ENCODE peak calls at places on chromosomes 13 and 19, in six cellular contexts. One of them, this sample, is unnamed.

GRCh38 chr19:48926909-48927308 is 6.6 kb upstream of the DHDH start:
- DNase-seq in thoracic aorta: peak
- DNase-seq in Peyer's patch: no peak
- DNase-seq in B cell: no peak
- DNase-seq in IMR-90: peak
- DNase-seq in fibroblast of mammary gland: peak
- DNase-seq in this sample: peak

GRCh38 chr13:92963029-92963428 is 263.6 kb upstream of the GPC6 start:
- DNase-seq in thoracic aorta: no peak
- DNase-seq in Peyer's patch: no peak
- DNase-seq in B cell: no peak
- DNase-seq in IMR-90: peak
- DNase-seq in fibroblast of mammary gland: peak
- DNase-seq in this sample: no peak

GRCh38 chr13:106496072-106496997 is 39.1 kb downstream of the EFNB2 start:
- DNase-seq in thoracic aorta: no peak
- DNase-seq in Peyer's patch: no peak
- DNase-seq in B cell: no peak
- DNase-seq in IMR-90: no peak
- DNase-seq in fibroblast of mammary gland: no peak
- DNase-seq in this sample: no peak

GRCh38 chr19:39407644-39408391 is 1.2 kb downstream of the ZFP36 start:
- DNase-seq in thoracic aorta: no peak
- DNase-seq in Peyer's patch: peak
- DNase-seq in B cell: peak
- DNase-seq in IMR-90: no peak
- DNase-seq in fibroblast of mammary gland: peak
- DNase-seq in this sample: peak

GRCh38 chr13:48156466-48156865 is 61.6 kb upstream of the MED4 start:
- DNase-seq in thoracic aorta: no peak
- DNase-seq in Peyer's patch: no peak
- DNase-seq in B cell: peak
- DNase-seq in IMR-90: no peak
- DNase-seq in fibroblast of mammary gland: no peak
- DNase-seq in this sample: peak

GRCh38 chr13:39581177-39581576 is 21.8 kb downstream of the LHFPL6 start:
- DNase-seq in thoracic aorta: no peak
- DNase-seq in Peyer's patch: no peak
- DNase-seq in B cell: no peak
- DNase-seq in IMR-90: no peak
- DNase-seq in fibroblast of mammary gland: no peak
- DNase-seq in this sample: no peak

GRCh38 chr13:24668955-24669354 is 11.3 kb upstream of the ATP12A start:
- DNase-seq in thoracic aorta: no peak
- DNase-seq in Peyer's patch: peak
- DNase-seq in B cell: no peak
- DNase-seq in IMR-90: no peak
- DNase-seq in fibroblast of mammary gland: no peak
- DNase-seq in this sample: no peak

GRCh38 chr19:2260341-2260751 is 4.1 kb upstream of the JSRP1 start:
- DNase-seq in thoracic aorta: no peak
- DNase-seq in Peyer's patch: peak
- DNase-seq in B cell: no peak
- DNase-seq in IMR-90: no peak
- DNase-seq in fibroblast of mammary gland: peak
- DNase-seq in this sample: no peak

GRCh38 chr19:23557381-23557780 is 129.6 kb downstream of the ZNF675 start:
- DNase-seq in thoracic aorta: no peak
- DNase-seq in Peyer's patch: no peak
- DNase-seq in B cell: no peak
- DNase-seq in IMR-90: no peak
- DNase-seq in fibroblast of mammary gland: no peak
- DNase-seq in this sample: no peak

GRCh38 chr13:27186295-27186694 is 14.7 kb upstream of the USP12 start:
- DNase-seq in thoracic aorta: no peak
- DNase-seq in Peyer's patch: no peak
- DNase-seq in B cell: no peak
- DNase-seq in IMR-90: no peak
- DNase-seq in fibroblast of mammary gland: no peak
- DNase-seq in this sample: no peak

GRCh38 chr19:43622956-43623355 is 3.5 kb upstream of the ZNF428 start:
- DNase-seq in thoracic aorta: no peak
- DNase-seq in Peyer's patch: no peak
- DNase-seq in B cell: no peak
- DNase-seq in IMR-90: no peak
- DNase-seq in fibroblast of mammary gland: no peak
- DNase-seq in this sample: no peak

GRCh38 chr19:43625918-43626579 is 6.6 kb upstream of the ZNF428 start:
- DNase-seq in thoracic aorta: no peak
- DNase-seq in Peyer's patch: no peak
- DNase-seq in B cell: no peak
- DNase-seq in IMR-90: no peak
- DNase-seq in fibroblast of mammary gland: peak
- DNase-seq in this sample: peak

GRCh38 chr19:43623889-43624670 is 4.7 kb upstream of the ZNF428 start:
- DNase-seq in thoracic aorta: no peak
- DNase-seq in Peyer's patch: no peak
- DNase-seq in B cell: no peak
- DNase-seq in IMR-90: no peak
- DNase-seq in fibroblast of mammary gland: no peak
- DNase-seq in this sample: peak

GRCh38 chr19:43626838-43627237 is 7.4 kb upstream of the ZNF428 start:
- DNase-seq in thoracic aorta: no peak
- DNase-seq in Peyer's patch: no peak
- DNase-seq in B cell: no peak
- DNase-seq in IMR-90: no peak
- DNase-seq in fibroblast of mammary gland: no peak
- DNase-seq in this sample: no peak

GRCh38 chr19:43624933-43625332 is 5.5 kb upstream of the ZNF428 start:
- DNase-seq in thoracic aorta: no peak
- DNase-seq in Peyer's patch: peak
- DNase-seq in B cell: peak
- DNase-seq in IMR-90: peak
- DNase-seq in fibroblast of mammary gland: peak
- DNase-seq in this sample: peak
- TF ChIP-seq CTCF in thoracic aorta: no peak
- TF ChIP-seq CTCF in Peyer's patch: no peak
- TF ChIP-seq CTCF in B cell: peak
- TF ChIP-seq CTCF in IMR-90: no peak
- TF ChIP-seq CTCF in fibroblast of mammary gland: peak
- TF ChIP-seq CTCF in this sample: peak

GRCh38 chr13:45107539-45107938 is 12.8 kb upstream of the GTF2F2 start:
- DNase-seq in thoracic aorta: no peak
- DNase-seq in Peyer's patch: no peak
- DNase-seq in B cell: no peak
- DNase-seq in IMR-90: no peak
- DNase-seq in fibroblast of mammary gland: no peak
- DNase-seq in this sample: no peak
- TF ChIP-seq CTCF in thoracic aorta: no peak
- TF ChIP-seq CTCF in Peyer's patch: no peak
- TF ChIP-seq CTCF in B cell: no peak
- TF ChIP-seq CTCF in IMR-90: no peak
- TF ChIP-seq CTCF in fibroblast of mammary gland: no peak
- TF ChIP-seq CTCF in this sample: no peak

DNA sequence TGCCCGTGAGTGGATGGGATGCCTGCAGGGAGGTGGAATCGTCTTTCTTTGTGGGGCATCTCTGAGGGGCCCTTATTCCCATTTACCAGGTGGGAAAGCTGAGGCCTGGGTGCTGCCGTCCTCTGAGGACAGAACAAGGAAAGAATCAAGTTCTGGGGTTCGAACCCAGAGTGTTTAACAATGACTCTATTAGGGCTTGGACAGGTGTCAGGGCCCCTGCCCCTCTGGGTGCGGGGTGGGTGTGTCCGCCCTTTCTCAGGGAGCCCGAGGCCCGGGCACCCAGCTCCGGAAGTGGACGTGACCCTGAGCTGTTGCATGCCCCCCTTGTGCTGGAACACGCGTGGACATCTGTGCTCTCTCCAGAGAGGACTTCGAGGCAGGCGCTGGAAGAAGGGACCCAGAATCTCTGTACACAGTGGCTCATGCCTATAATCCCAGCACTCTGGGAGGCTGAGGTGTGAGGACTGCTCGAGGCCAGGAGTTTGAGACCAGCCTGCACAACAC is 10.8 kb downstream of the NDUFA11 start:
- DNase-seq in thoracic aorta: no peak
- DNase-seq in Peyer's patch: no peak
- DNase-seq in B cell: no peak
- DNase-seq in IMR-90: no peak
- DNase-seq in fibroblast of mammary gland: no peak
- DNase-seq in this sample: no peak
- TF ChIP-seq CTCF in thoracic aorta: no peak
- TF ChIP-seq CTCF in Peyer's patch: no peak
- TF ChIP-seq CTCF in B cell: peak
- TF ChIP-seq CTCF in IMR-90: no peak
- TF ChIP-seq CTCF in fibroblast of mammary gland: no peak
- TF ChIP-seq CTCF in this sample: no peak

GRCh38 chr13:111181977-111182376 is 66.9 kb downstream of the ARHGEF7 start:
- DNase-seq in thoracic aorta: no peak
- DNase-seq in Peyer's patch: no peak
- DNase-seq in B cell: no peak
- DNase-seq in IMR-90: no peak
- DNase-seq in fibroblast of mammary gland: no peak
- DNase-seq in this sample: no peak

GRCh38 chr13:111178417-111178816 is 63.3 kb downstream of the ARHGEF7 start:
- DNase-seq in thoracic aorta: no peak
- DNase-seq in Peyer's patch: no peak
- DNase-seq in B cell: no peak
- DNase-seq in IMR-90: no peak
- DNase-seq in fibroblast of mammary gland: no peak
- DNase-seq in this sample: no peak

GRCh38 chr13:111177081-111177711 is 62.1 kb downstream of the ARHGEF7 start:
- DNase-seq in thoracic aorta: no peak
- DNase-seq in Peyer's patch: no peak
- DNase-seq in B cell: no peak
- DNase-seq in IMR-90: peak
- DNase-seq in fibroblast of mammary gland: peak
- DNase-seq in this sample: peak

GRCh38 chr13:111177803-111178389 is 62.8 kb downstream of the ARHGEF7 start:
- DNase-seq in thoracic aorta: no peak
- DNase-seq in Peyer's patch: no peak
- DNase-seq in B cell: no peak
- DNase-seq in IMR-90: peak
- DNase-seq in fibroblast of mammary gland: peak
- DNase-seq in this sample: no peak

GRCh38 chr13:111179908-111180756 is 65.0 kb downstream of the ARHGEF7 start:
- DNase-seq in thoracic aorta: no peak
- DNase-seq in Peyer's patch: no peak
- DNase-seq in B cell: no peak
- DNase-seq in IMR-90: no peak
- DNase-seq in fibroblast of mammary gland: no peak
- DNase-seq in this sample: peak
- TF ChIP-seq CTCF in thoracic aorta: no peak
- TF ChIP-seq CTCF in Peyer's patch: no peak
- TF ChIP-seq CTCF in B cell: no peak
- TF ChIP-seq CTCF in IMR-90: no peak
- TF ChIP-seq CTCF in fibroblast of mammary gland: no peak
- TF ChIP-seq CTCF in this sample: no peak

This sample was measured in activated CD8-positive, alpha-beta T cell treated with anti-CD3 and anti-CD28 coated beads for 36 hours.